ENCODE peak calls at places on chromosomes 12 and 14, in eight cellular contexts. T is putamen, S is T-helper 1 cell, Q is activated T-cell treated with anti-CD3 and anti-CD28 coated beads for 1 hour, G is left colon, I is substantia nigra, O is hippocampal formation, R is NCI-H2081 treated with DMSO at 0.1 percent for 48 hours. N is an unnamed sample.

GRCh38 chr14:61565181-61565580 is 130.1 kb upstream of the HIF1A start:
- DNase-seq in T (no peak), S (no peak), Q (no peak), G (no peak), I (no peak), O (no peak), R (no peak), N (no peak)

GRCh38 chr12:132380646-132381045 is 51.3 kb upstream of the GALNT9 start:
- DNase-seq in T (no peak), S (no peak), Q (no peak), G (no peak), I (no peak), O (no peak), R (no peak), N (no peak)

GRCh38 chr14:75454963-75455546 is 27.2 kb downstream of the JDP2 start:
- DNase-seq in T (no peak), S (no peak), Q (no peak), G (no peak), I (no peak), O (no peak), R (no peak), N (peak)

GRCh38 chr12:93714382-93714781 is 37.2 kb downstream of the CRADD start:
- DNase-seq in T (no peak), S (no peak), Q (no peak), G (no peak), I (no peak), O (no peak), R (no peak), N (no peak)

GRCh38 chr12:132284618-132285310 is 44.6 kb downstream of the GALNT9 start:
- DNase-seq in T (no peak), S (no peak), Q (no peak), G (no peak), I (no peak), O (no peak), R (no peak), N (peak)

GRCh38 chr12:63978519-63978918 is 134.0 kb downstream of the SRGAP1 start:
- DNase-seq in T (no peak), S (no peak), Q (no peak), G (no peak), I (no peak), O (no peak), R (no peak), N (no peak)

GRCh38 chr12:10501031-10501430 is 4.7 kb upstream of the EIF2S3B start:
- DNase-seq in T (peak), S (no peak), Q (no peak), G (no peak), I (no peak), O (peak), R (no peak), N (no peak)

GRCh38 chr14:39267592-39268112 is 33.9 kb downstream of the MIA2 start:
- DNase-seq in T (peak), S (peak), Q (no peak), G (no peak), I (no peak), O (peak), R (no peak), N (no peak)

GRCh38 chr14:85607571-85608219 is 77.8 kb downstream of the FLRT2 start:
- DNase-seq in T (no peak), S (no peak), Q (no peak), G (no peak), I (no peak), O (no peak), R (no peak), N (no peak)

GRCh38 chr14:22598896-22599244 is 770 bp downstream of the ABHD4 start:
- DNase-seq in T (no peak), S (peak), Q (no peak), G (peak), I (no peak), O (no peak), R (no peak), N (no peak)

GRCh38 chr12:77089701-77090220 is 24.4 kb upstream of the E2F7 start:
- DNase-seq in T (no peak), S (no peak), Q (no peak), G (no peak), I (no peak), O (no peak), R (no peak), N (no peak)

GRCh38 chr12:96146747-96147146 is 47.4 kb upstream of the ELK3 start:
- DNase-seq in T (no peak), S (no peak), Q (no peak), G (no peak), I (no peak), O (no peak), R (no peak), N (no peak)

GRCh38 chr14:24369463-24369862 is 1.5 kb downstream of the NFATC4 start:
- DNase-seq in T (no peak), S (no peak), Q (no peak), G (no peak), I (no peak), O (no peak), R (no peak), N (peak)

GRCh38 chr12:122421815-122422737 is at the start of gene CLIP1:
- DNase-seq in T (no peak), S (peak), Q (peak), G (peak), I (no peak), O (peak), R (no peak), N (peak)

GRCh38 chr14:70716958-70717357 is 75.2 kb downstream of the TTC9 start:
- DNase-seq in T (no peak), S (no peak), Q (no peak), G (no peak), I (no peak), O (no peak), R (no peak), N (no peak)

GRCh38 chr12:11885261-11886038 is 185.3 kb upstream of the BCL2L14 start:
- DNase-seq in T (no peak), S (no peak), Q (no peak), G (peak), I (no peak), O (no peak), R (peak), N (no peak)

GRCh38 chr12:94326727-94327126 is 132.9 kb downstream of the CEP83 start:
- DNase-seq in T (no peak), S (peak), Q (no peak), G (no peak), I (no peak), O (no peak), R (no peak), N (no peak)